ENCODE peak calls at places on chromosomes 6 and 20, in ten cellular contexts. I is heart right ventricle, Q is ovary, Y is sigmoid colon, M is upper lobe of right lung, N is tibial nerve, O is psoas muscle, G is A549, E is fibroblast of lung, C is suprapubic skin. U is an unnamed sample.
A peak's percentile ranks its signal among the peaks of the same experiment; 100 is the strongest.

GRCh38 chr6:71367763-71368162 is 79.2 kb downstream of the OGFRL1 start:
- DNase-seq in N (no peak), E (no peak), Y (no peak), G (no peak), C (no peak), O (no peak), I (no peak), M (no peak), Q (no peak), U (no peak)

GRCh38 chr6:106702451-106703110 is 73.2 kb downstream of the QRSL1 start:
- DNase-seq in Q (no peak), N (no peak), E (no peak), I (no peak), O (no peak), G (no peak), M (no peak), Y (no peak), C (no peak), U (no peak)

GRCh38 chr6:12635813-12636212 is 80.8 kb upstream of the PHACTR1 start:
- DNase-seq in G (no peak), M (no peak), N (no peak), C (no peak), O (no peak), Y (no peak), E (peak; percentile 82), Q (no peak), I (no peak), U (no peak)

GRCh38 chr6:24888967-24889366 is 46.8 kb downstream of the RIPOR2 start:
- DNase-seq in C (no peak), Y (no peak), N (no peak), Q (no peak), O (no peak), E (no peak), G (no peak), I (no peak), M (no peak), U (no peak)

GRCh38 chr6:37324131-37325033 is 29.4 kb upstream of the RNF8 start:
- DNase-seq in C (no peak), G (no peak), E (peak; percentile 50), Y (no peak), I (no peak), Q (no peak), O (no peak), N (no peak), M (no peak), U (no peak)

GRCh38 chr6:20789162-20789561 is 254.9 kb downstream of the CDKAL1 start:
- DNase-seq in I (no peak), C (no peak), E (peak; percentile 23), N (no peak), M (no peak), Y (no peak), Q (no peak), O (no peak), G (peak; percentile 22), U (no peak)

GRCh38 chr6:17212541-17213371 is 68.4 kb upstream of the RBM24 start:
- DNase-seq in Y (peak; percentile 68), O (peak; percentile 81), E (peak; percentile 26), Q (no peak), M (no peak), I (peak; percentile 28), N (no peak), C (no peak), G (no peak), U (peak; percentile 60)

GRCh38 chr6:40714576-40715500 is 127.7 kb upstream of the LRFN2 start:
- DNase-seq in G (peak; percentile 56), I (no peak), Q (no peak), O (no peak), E (no peak), Y (no peak), C (no peak), M (no peak), N (no peak), U (no peak)

GRCh38 chr6:170449231-170449630 is 103.9 kb downstream of the PSMB1 start:
- DNase-seq in O (no peak), M (no peak), I (no peak), N (no peak), C (no peak), G (no peak), Y (no peak), Q (no peak), E (peak; percentile 59), U (no peak)

GRCh38 chr6:152338335-152339125 is 298.6 kb downstream of the SYNE1 start:
- DNase-seq in M (no peak), O (peak; percentile 78), N (peak; percentile 77), Y (peak; percentile 75), Q (peak; percentile 77), I (peak; percentile 60), C (no peak), G (peak; percentile 22), E (no peak), U (peak; percentile 77)

GRCh38 chr6:131116755-131117360 is 18.4 kb upstream of the AKAP7 start:
- DNase-seq in O (no peak), G (peak; percentile 53), C (no peak), Q (no peak), I (no peak), Y (no peak), N (peak; percentile 37), E (peak; percentile 44), M (no peak), U (no peak)

GRCh38 chr6:35142578-35142977 is 1.4 kb upstream of the TCP11 start:
- DNase-seq in C (no peak), O (no peak), E (no peak), Y (no peak), G (peak; percentile 6), M (no peak), I (no peak), Q (no peak), N (no peak), U (no peak)

GRCh38 chr6:35136185-35136584 is 5.0 kb downstream of the TCP11 start:
- DNase-seq in I (no peak), C (no peak), Q (no peak), M (no peak), E (no peak), N (no peak), Y (no peak), G (no peak), O (no peak), U (no peak)

GRCh38 chr6:35139470-35139869 is 1.7 kb downstream of the TCP11 start:
- DNase-seq in Q (no peak), M (no peak), E (no peak), C (no peak), N (no peak), Y (no peak), I (no peak), O (no peak), G (no peak), U (no peak)

GRCh38 chr6:35140991-35141720 is at the start of gene TCP11:
- DNase-seq in C (no peak), O (peak; percentile 69), E (no peak), M (peak; percentile 79), Y (no peak), Q (peak; percentile 65), N (no peak), I (peak; percentile 54), G (no peak), U (no peak)

DNA sequence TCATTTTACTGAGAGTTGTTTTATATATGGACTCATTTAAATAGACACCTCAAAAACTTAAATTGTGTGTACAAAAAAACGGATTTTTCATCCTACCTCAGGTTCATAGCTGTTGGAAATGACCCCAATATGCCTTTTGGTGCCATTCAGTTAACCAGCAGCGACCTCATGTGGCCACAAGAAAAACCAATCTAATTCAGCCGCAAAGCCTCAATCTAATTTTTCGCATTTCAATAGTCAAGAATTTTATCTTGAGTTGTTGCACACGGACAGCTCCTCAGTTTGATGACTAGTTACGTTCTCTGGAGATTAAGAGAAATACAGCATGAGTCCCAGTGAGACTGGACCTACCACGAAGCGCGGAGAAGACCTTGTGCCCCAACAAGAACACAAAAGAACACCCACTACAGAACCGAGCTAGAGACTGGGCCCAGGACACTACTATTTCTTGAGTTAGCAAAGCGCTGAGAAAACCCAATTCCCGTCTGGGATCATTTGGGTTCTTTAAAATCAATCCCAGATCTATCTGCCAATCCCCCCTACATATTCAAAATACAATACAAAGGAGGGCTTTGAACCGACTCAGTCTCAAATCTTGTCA is 1.1 kb downstream of the TCP11 start:
- DNase-seq in G (peak; percentile 67), Y (peak; percentile 74), C (no peak), M (no peak), E (peak; percentile 67), Q (peak; percentile 66), O (peak; percentile 51), I (no peak), N (peak; percentile 18), U (no peak)
- TF ChIP-seq CTCF in G (peak; percentile 83), Y (peak; percentile 91), C (peak; percentile 90), M (peak; percentile 84), E (peak; percentile 76), Q (peak; percentile 82), O (peak; percentile 88), I (peak; percentile 85), N (peak; percentile 75), U (peak; percentile 87)

GRCh38 chr6:50850223-50850751 is 31.6 kb downstream of the TFAP2B start:
- DNase-seq in Q (no peak), G (no peak), M (no peak), C (no peak), E (no peak), I (no peak), O (no peak), Y (no peak), N (no peak), U (no peak)
- H3K27ac ChIP-seq in Q (no peak overlapping the region), G (no peak overlapping the region), M (no peak overlapping the region), C (peak overlapping the region; percentile 85), E (no peak overlapping the region), I (no peak overlapping the region), O (no peak overlapping the region), Y (no peak overlapping the region), N (peak overlapping the region; percentile 22), U (no peak overlapping the region)

GRCh38 chr6:165119231-165120020 is 190.0 kb downstream of the C6orf118 start:
- DNase-seq in Y (no peak), N (no peak), G (no peak), C (no peak), I (no peak), O (no peak), E (peak; percentile 14), Q (no peak), M (no peak), U (no peak)
- TF ChIP-seq CTCF in Y (no peak), N (no peak), G (no peak), C (no peak), I (no peak), O (no peak), E (no peak), Q (no peak), M (no peak), U (no peak)

DNA sequence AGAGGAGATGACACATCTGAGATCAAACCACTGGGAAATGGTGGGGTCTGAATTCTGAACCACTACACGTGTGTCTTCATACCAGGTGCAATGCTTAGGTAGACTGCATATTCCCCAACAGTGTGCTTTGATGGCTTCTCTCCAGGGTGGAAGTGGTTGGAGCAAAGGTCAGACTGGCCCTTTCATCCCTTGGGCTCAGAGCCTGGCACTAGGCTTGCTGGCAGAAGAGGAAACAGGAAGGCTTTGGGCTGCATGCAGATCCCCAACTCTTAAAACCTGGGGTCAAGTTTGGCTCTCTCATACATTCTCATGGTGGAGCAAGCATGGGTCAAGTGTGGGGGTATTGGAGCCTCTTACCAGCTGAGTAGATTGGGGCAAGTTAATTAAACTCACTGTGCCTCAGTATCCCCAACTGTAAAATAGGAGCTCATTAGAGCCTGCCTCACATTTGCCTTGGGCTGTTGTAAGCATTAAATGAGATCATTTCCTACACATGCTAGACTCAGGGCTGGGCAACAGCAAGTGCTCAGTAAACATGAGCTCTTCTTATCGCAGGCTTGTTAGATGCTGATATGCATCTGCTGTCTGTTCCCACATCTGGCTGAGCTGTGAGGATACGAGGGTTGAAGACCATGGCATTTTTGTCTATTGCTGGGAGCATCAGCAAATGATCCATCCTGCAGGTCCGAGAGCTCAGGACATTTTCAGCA is 51.6 kb upstream of the FAM83D start:
- DNase-seq in Y (no peak), Q (no peak), N (no peak), E (no peak), O (no peak), M (no peak), I (no peak), G (no peak), C (peak; percentile 24), U (no peak)
- H3K27ac ChIP-seq in Y (no peak overlapping the region), Q (no peak overlapping the region), N (no peak overlapping the region), E (no peak overlapping the region), O (peak overlapping the region; percentile 9), M (peak overlapping the region; percentile 71), I (no peak overlapping the region), G (no peak overlapping the region), C (no peak overlapping the region), U (peak overlapping the region; percentile 40)